ENCODE peak calls at places on chromosomes 3 and 15, in ten cellular contexts. One of them, this sample, is unnamed.
A peak's percentile ranks its signal among the peaks of the same experiment; 100 is the strongest.

GRCh38 chr15:46280753-46281521 is 646.1 kb downstream of the SQOR start:
- DNase-seq in mesendoderm: peak; percentile 75
- DNase-seq in tibial artery: no peak
- DNase-seq in kidney: no peak
- DNase-seq in colonic mucosa: no peak
- DNase-seq in cardiac muscle cell: no peak
- DNase-seq in psoas muscle: no peak
- DNase-seq in hepatocyte: peak; percentile 28
- DNase-seq in lower lobe of right lung: no peak
- DNase-seq in ovary: no peak
- DNase-seq in this sample: no peak

GRCh38 chr3:134473868-134474546 is 11.8 kb downstream of the ANAPC13 start:
- DNase-seq in mesendoderm: peak; percentile 94
- DNase-seq in tibial artery: peak; percentile 82
- DNase-seq in kidney: peak; percentile 73
- DNase-seq in colonic mucosa: peak; percentile 91
- DNase-seq in cardiac muscle cell: peak; percentile 79
- DNase-seq in psoas muscle: peak; percentile 45
- DNase-seq in hepatocyte: peak; percentile 92
- DNase-seq in lower lobe of right lung: no peak
- DNase-seq in ovary: peak; percentile 87
- DNase-seq in this sample: peak; percentile 84

GRCh38 chr15:43974852-43975251 is 148.1 kb downstream of the WDR76 start:
- DNase-seq in mesendoderm: no peak
- DNase-seq in tibial artery: no peak
- DNase-seq in kidney: no peak
- DNase-seq in colonic mucosa: no peak
- DNase-seq in cardiac muscle cell: no peak
- DNase-seq in psoas muscle: no peak
- DNase-seq in hepatocyte: no peak
- DNase-seq in lower lobe of right lung: no peak
- DNase-seq in ovary: no peak
- DNase-seq in this sample: no peak

GRCh38 chr3:37852097-37852496 is 9.6 kb upstream of the CTDSPL start:
- DNase-seq in mesendoderm: no peak
- DNase-seq in tibial artery: no peak
- DNase-seq in kidney: no peak
- DNase-seq in colonic mucosa: no peak
- DNase-seq in cardiac muscle cell: peak; percentile 29
- DNase-seq in psoas muscle: no peak
- DNase-seq in hepatocyte: no peak
- DNase-seq in lower lobe of right lung: no peak
- DNase-seq in ovary: no peak
- DNase-seq in this sample: peak; percentile 38

GRCh38 chr3:60175680-60176079 is 1075.6 kb downstream of the FHIT start:
- DNase-seq in mesendoderm: no peak
- DNase-seq in tibial artery: no peak
- DNase-seq in kidney: no peak
- DNase-seq in colonic mucosa: no peak
- DNase-seq in cardiac muscle cell: no peak
- DNase-seq in psoas muscle: no peak
- DNase-seq in hepatocyte: no peak
- DNase-seq in lower lobe of right lung: no peak
- DNase-seq in ovary: no peak
- DNase-seq in this sample: no peak

GRCh38 chr3:96622878-96623277 is 191.5 kb upstream of the EPHA6 start:
- DNase-seq in mesendoderm: peak; percentile 1
- DNase-seq in tibial artery: no peak
- DNase-seq in kidney: no peak
- DNase-seq in colonic mucosa: no peak
- DNase-seq in cardiac muscle cell: no peak
- DNase-seq in psoas muscle: no peak
- DNase-seq in hepatocyte: no peak
- DNase-seq in lower lobe of right lung: no peak
- DNase-seq in ovary: no peak
- DNase-seq in this sample: no peak

GRCh38 chr3:158788446-158788845 is 13.4 kb upstream of the MFSD1 start:
- DNase-seq in mesendoderm: no peak
- DNase-seq in tibial artery: no peak
- DNase-seq in kidney: no peak
- DNase-seq in colonic mucosa: no peak
- DNase-seq in cardiac muscle cell: no peak
- DNase-seq in psoas muscle: no peak
- DNase-seq in hepatocyte: no peak
- DNase-seq in lower lobe of right lung: no peak
- DNase-seq in ovary: no peak
- DNase-seq in this sample: no peak

GRCh38 chr15:81327526-81327925 is 3.6 kb upstream of the STARD5 start:
- DNase-seq in mesendoderm: no peak
- DNase-seq in tibial artery: no peak
- DNase-seq in kidney: no peak
- DNase-seq in colonic mucosa: no peak
- DNase-seq in cardiac muscle cell: peak; percentile 90
- DNase-seq in psoas muscle: no peak
- DNase-seq in hepatocyte: no peak
- DNase-seq in lower lobe of right lung: no peak
- DNase-seq in ovary: no peak
- DNase-seq in this sample: peak; percentile 87

GRCh38 chr15:86403221-86403620 is 323.6 kb downstream of the AGBL1 start:
- DNase-seq in mesendoderm: no peak
- DNase-seq in tibial artery: no peak
- DNase-seq in kidney: no peak
- DNase-seq in colonic mucosa: no peak
- DNase-seq in cardiac muscle cell: no peak
- DNase-seq in psoas muscle: no peak
- DNase-seq in hepatocyte: no peak
- DNase-seq in lower lobe of right lung: no peak
- DNase-seq in ovary: no peak
- DNase-seq in this sample: no peak

GRCh38 chr3:149340310-149340933 is 7.0 kb upstream of the TM4SF18 start:
- DNase-seq in mesendoderm: no peak
- DNase-seq in tibial artery: no peak
- DNase-seq in kidney: no peak
- DNase-seq in colonic mucosa: no peak
- DNase-seq in cardiac muscle cell: peak; percentile 64
- DNase-seq in psoas muscle: no peak
- DNase-seq in hepatocyte: no peak
- DNase-seq in lower lobe of right lung: no peak
- DNase-seq in ovary: no peak
- DNase-seq in this sample: no peak

GRCh38 chr3:184186184-184186901 is at the start of gene ABCF3:
- DNase-seq in mesendoderm: no peak
- DNase-seq in tibial artery: no peak
- DNase-seq in kidney: peak; percentile 83
- DNase-seq in colonic mucosa: peak; percentile 63
- DNase-seq in cardiac muscle cell: peak; percentile 63
- DNase-seq in psoas muscle: peak; percentile 70
- DNase-seq in hepatocyte: no peak
- DNase-seq in lower lobe of right lung: peak; percentile 76
- DNase-seq in ovary: no peak
- DNase-seq in this sample: no peak

GRCh38 chr3:58540176-58540863 is 3.3 kb upstream of the ACOX2 start:
- DNase-seq in mesendoderm: no peak
- DNase-seq in tibial artery: no peak
- DNase-seq in kidney: no peak
- DNase-seq in colonic mucosa: peak; percentile 13
- DNase-seq in cardiac muscle cell: no peak
- DNase-seq in psoas muscle: no peak
- DNase-seq in hepatocyte: no peak
- DNase-seq in lower lobe of right lung: no peak
- DNase-seq in ovary: no peak
- DNase-seq in this sample: no peak

GRCh38 chr3:39404943-39405686 is 1.4 kb upstream of the RPSA start:
- DNase-seq in mesendoderm: peak; percentile 88
- DNase-seq in tibial artery: no peak
- DNase-seq in kidney: no peak
- DNase-seq in colonic mucosa: no peak
- DNase-seq in cardiac muscle cell: no peak
- DNase-seq in psoas muscle: no peak
- DNase-seq in hepatocyte: no peak
- DNase-seq in lower lobe of right lung: no peak
- DNase-seq in ovary: no peak
- DNase-seq in this sample: no peak

GRCh38 chr3:113615976-113616375 is 80.5 kb downstream of the USF3 start:
- DNase-seq in mesendoderm: no peak
- DNase-seq in tibial artery: peak; percentile 39
- DNase-seq in kidney: no peak
- DNase-seq in colonic mucosa: no peak
- DNase-seq in cardiac muscle cell: peak; percentile 57
- DNase-seq in psoas muscle: no peak
- DNase-seq in hepatocyte: no peak
- DNase-seq in lower lobe of right lung: no peak
- DNase-seq in ovary: no peak
- DNase-seq in this sample: no peak

GRCh38 chr3:193800138-193801043 is 207.4 kb downstream of the OPA1 start:
- DNase-seq in mesendoderm: peak; percentile 63
- DNase-seq in tibial artery: no peak
- DNase-seq in kidney: no peak
- DNase-seq in colonic mucosa: no peak
- DNase-seq in cardiac muscle cell: no peak
- DNase-seq in psoas muscle: no peak
- DNase-seq in hepatocyte: no peak
- DNase-seq in lower lobe of right lung: no peak
- DNase-seq in ovary: no peak
- DNase-seq in this sample: no peak

GRCh38 chr3:125461896-125462295 is 58.1 kb downstream of the SNX4 start:
- DNase-seq in mesendoderm: no peak
- DNase-seq in tibial artery: no peak
- DNase-seq in kidney: no peak
- DNase-seq in colonic mucosa: no peak
- DNase-seq in cardiac muscle cell: no peak
- DNase-seq in psoas muscle: no peak
- DNase-seq in hepatocyte: no peak
- DNase-seq in lower lobe of right lung: no peak
- DNase-seq in ovary: no peak
- DNase-seq in this sample: no peak

GRCh38 chr3:125462722-125463299 is 57.2 kb downstream of the SNX4 start:
- DNase-seq in mesendoderm: peak; percentile 9
- DNase-seq in tibial artery: no peak
- DNase-seq in kidney: no peak
- DNase-seq in colonic mucosa: peak; percentile 33
- DNase-seq in cardiac muscle cell: no peak
- DNase-seq in psoas muscle: no peak
- DNase-seq in hepatocyte: no peak
- DNase-seq in lower lobe of right lung: no peak
- DNase-seq in ovary: no peak
- DNase-seq in this sample: no peak

DNA sequence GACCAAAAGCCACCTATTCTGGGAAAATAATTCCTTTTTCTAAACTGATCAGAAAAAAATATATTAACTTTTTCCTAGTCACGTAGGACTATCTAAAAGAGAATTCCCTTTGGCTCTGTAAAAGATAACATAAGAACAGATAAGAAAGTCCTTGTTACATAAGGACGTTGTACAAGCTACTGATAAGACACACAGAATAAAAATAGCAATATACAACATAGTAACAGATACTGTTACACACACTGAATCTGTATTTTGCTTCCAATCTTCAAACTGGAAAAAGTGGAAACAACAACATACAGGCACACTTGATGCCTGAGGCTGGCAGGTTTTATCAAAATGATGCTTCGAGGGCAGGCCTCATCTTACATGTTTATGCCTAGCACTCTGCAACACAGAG is 59.8 kb downstream of the SNX4 start:
- DNase-seq in mesendoderm: no peak
- DNase-seq in tibial artery: no peak
- DNase-seq in kidney: no peak
- DNase-seq in colonic mucosa: no peak
- DNase-seq in cardiac muscle cell: no peak
- DNase-seq in psoas muscle: no peak
- DNase-seq in hepatocyte: no peak
- DNase-seq in lower lobe of right lung: no peak
- DNase-seq in ovary: no peak
- DNase-seq in this sample: no peak
- H3K36me3 ChIP-seq in mesendoderm: no peaks in the 10 kb centered on the region
- H3K36me3 ChIP-seq in tibial artery: peaks cover 61% of the 10 kb centered on the region
- H3K36me3 ChIP-seq in kidney: peaks cover 18% of the 10 kb centered on the region
- H3K36me3 ChIP-seq in colonic mucosa: no peaks in the 10 kb centered on the region
- H3K36me3 ChIP-seq in cardiac muscle cell: peaks cover 14% of the 10 kb centered on the region
- H3K36me3 ChIP-seq in psoas muscle: peaks cover 82% of the 10 kb centered on the region
- H3K36me3 ChIP-seq in hepatocyte: no peaks in the 10 kb centered on the region
- H3K36me3 ChIP-seq in lower lobe of right lung: peaks cover 88% of the 10 kb centered on the region
- H3K36me3 ChIP-seq in ovary: no peaks in the 10 kb centered on the region
- H3K36me3 ChIP-seq in this sample: peaks cover 42% of the 10 kb centered on the region

GRCh38 chr3:186014866-186015265 is 77.1 kb upstream of the TRA2B start:
- DNase-seq in mesendoderm: no peak
- DNase-seq in tibial artery: no peak
- DNase-seq in kidney: no peak
- DNase-seq in colonic mucosa: no peak
- DNase-seq in cardiac muscle cell: no peak
- DNase-seq in psoas muscle: no peak
- DNase-seq in hepatocyte: no peak
- DNase-seq in lower lobe of right lung: no peak
- DNase-seq in ovary: no peak
- DNase-seq in this sample: no peak

GRCh38 chr3:186013312-186013711 is 75.5 kb upstream of the TRA2B start:
- DNase-seq in mesendoderm: no peak
- DNase-seq in tibial artery: no peak
- DNase-seq in kidney: no peak
- DNase-seq in colonic mucosa: no peak
- DNase-seq in cardiac muscle cell: no peak
- DNase-seq in psoas muscle: no peak
- DNase-seq in hepatocyte: no peak
- DNase-seq in lower lobe of right lung: no peak
- DNase-seq in ovary: no peak
- DNase-seq in this sample: no peak

GRCh38 chr3:186012137-186012536 is 74.3 kb upstream of the TRA2B start:
- DNase-seq in mesendoderm: no peak
- DNase-seq in tibial artery: no peak
- DNase-seq in kidney: no peak
- DNase-seq in colonic mucosa: no peak
- DNase-seq in cardiac muscle cell: no peak
- DNase-seq in psoas muscle: no peak
- DNase-seq in hepatocyte: no peak
- DNase-seq in lower lobe of right lung: no peak
- DNase-seq in ovary: no peak
- DNase-seq in this sample: no peak
- H3K4me3 ChIP-seq in mesendoderm: no peak overlapping the region
- H3K4me3 ChIP-seq in tibial artery: no peak overlapping the region
- H3K4me3 ChIP-seq in kidney: no peak overlapping the region
- H3K4me3 ChIP-seq in colonic mucosa: no peak overlapping the region
- H3K4me3 ChIP-seq in cardiac muscle cell: no peak overlapping the region
- H3K4me3 ChIP-seq in psoas muscle: no peak overlapping the region
- H3K4me3 ChIP-seq in hepatocyte: no peak overlapping the region
- H3K4me3 ChIP-seq in lower lobe of right lung: no peak overlapping the region
- H3K4me3 ChIP-seq in ovary: no peak overlapping the region
- H3K4me3 ChIP-seq in this sample: no peak overlapping the region

GRCh38 chr15:80185152-80185551 is 32.4 kb downstream of the FAH start:
- DNase-seq in mesendoderm: no peak
- DNase-seq in tibial artery: no peak
- DNase-seq in kidney: no peak
- DNase-seq in colonic mucosa: no peak
- DNase-seq in cardiac muscle cell: no peak
- DNase-seq in psoas muscle: no peak
- DNase-seq in hepatocyte: no peak
- DNase-seq in lower lobe of right lung: no peak
- DNase-seq in ovary: no peak
- DNase-seq in this sample: no peak
- H3K27ac ChIP-seq in mesendoderm: no peak overlapping the region
- H3K27ac ChIP-seq in tibial artery: no peak overlapping the region
- H3K27ac ChIP-seq in kidney: no peak overlapping the region
- H3K27ac ChIP-seq in colonic mucosa: no peak overlapping the region
- H3K27ac ChIP-seq in cardiac muscle cell: no peak overlapping the region
- H3K27ac ChIP-seq in psoas muscle: no peak overlapping the region
- H3K27ac ChIP-seq in hepatocyte: peak overlapping the region; percentile 12
- H3K27ac ChIP-seq in lower lobe of right lung: no peak overlapping the region
- H3K27ac ChIP-seq in ovary: no peak overlapping the region
- H3K27ac ChIP-seq in this sample: no peak overlapping the region

GRCh38 chr15:63626955-63627354 is 29.8 kb downstream of the FBXL22 start:
- DNase-seq in mesendoderm: no peak
- DNase-seq in tibial artery: no peak
- DNase-seq in kidney: no peak
- DNase-seq in colonic mucosa: no peak
- DNase-seq in cardiac muscle cell: no peak
- DNase-seq in psoas muscle: no peak
- DNase-seq in hepatocyte: no peak
- DNase-seq in lower lobe of right lung: no peak
- DNase-seq in ovary: no peak
- DNase-seq in this sample: no peak
- H3K36me3 ChIP-seq in mesendoderm: peaks cover 3% of the 10 kb centered on the region
- H3K36me3 ChIP-seq in tibial artery: peaks cover 87% of the 10 kb centered on the region
- H3K36me3 ChIP-seq in kidney: peaks cover 26% of the 10 kb centered on the region
- H3K36me3 ChIP-seq in colonic mucosa: peaks cover 9% of the 10 kb centered on the region
- H3K36me3 ChIP-seq in cardiac muscle cell: peaks cover 66% of the 10 kb centered on the region
- H3K36me3 ChIP-seq in psoas muscle: peaks cover 100% of the 10 kb centered on the region
- H3K36me3 ChIP-seq in hepatocyte: no peaks in the 10 kb centered on the region
- H3K36me3 ChIP-seq in lower lobe of right lung: peaks cover 100% of the 10 kb centered on the region
- H3K36me3 ChIP-seq in ovary: no peaks in the 10 kb centered on the region
- H3K36me3 ChIP-seq in this sample: peaks cover 40% of the 10 kb centered on the region

This sample was measured in brain microvascular endothelial cell.